ENCODE peak calls at places on chromosomes 2 and 18, in nine cellular contexts. G is activated CD4-positive, alpha-beta T cell treated with anti-CD3 and anti-CD28 coated beads, Interleukin-2, amount 50 U/mL, for 24 hours; A is H54; P is uterus; B is ovary; D is naive thymus-derived CD8-positive, alpha-beta T cell; Y is IMR-90; I is NCI-H1092; Z is stimulated activated CD4-positive, alpha-beta T cell treated with anti-CD3 and anti-CD28 coated beads, Interleukin-4, amount 100 ng/mL, for 24 hours. E is an unnamed sample.

GRCh38 chr2:9968940-9969497 is 17.5 kb downstream of the GRHL1 start:
- DNase-seq in G (no peak), A (no peak), P (no peak), B (no peak), D (no peak), Y (no peak), I (no peak), Z (no peak), E (no peak)

GRCh38 chr2:181586569-181587076 is 70.3 kb downstream of the CERKL start:
- DNase-seq in G (no peak), A (no peak), P (no peak), B (no peak), D (no peak), Y (no peak), I (peak), Z (no peak), E (no peak)

GRCh38 chr2:219561179-219562048 is 9.9 kb downstream of the OBSL1 start:
- DNase-seq in G (no peak), A (no peak), P (no peak), B (peak), D (no peak), Y (no peak), I (no peak), Z (no peak), E (no peak)

GRCh38 chr2:15307526-15307925 is 253.6 kb downstream of the NBAS start:
- DNase-seq in G (no peak), A (no peak), P (no peak), B (no peak), D (no peak), Y (no peak), I (no peak), Z (no peak), E (no peak)

GRCh38 chr2:121128741-121129659 is 156.0 kb downstream of the TFCP2L1 start:
- DNase-seq in G (no peak), A (no peak), P (no peak), B (no peak), D (no peak), Y (no peak), I (no peak), Z (no peak), E (no peak)

GRCh38 chr2:111975053-111975552 is 76.7 kb downstream of the MERTK start:
- DNase-seq in G (no peak), A (peak), P (no peak), B (no peak), D (no peak), Y (peak), I (no peak), Z (no peak), E (peak)

GRCh38 chr2:4962419-4962818 is 729.8 kb upstream of the SOX11 start:
- DNase-seq in G (no peak), A (no peak), P (no peak), B (no peak), D (no peak), Y (no peak), I (no peak), Z (no peak), E (no peak)

GRCh38 chr18:75391275-75392115 is 36.0 kb downstream of the SMIM21 start:
- DNase-seq in G (no peak), A (no peak), P (no peak), B (no peak), D (no peak), Y (no peak), I (no peak), Z (no peak), E (peak)

GRCh38 chr2:201414099-201415023 is 36.9 kb downstream of the TRAK2 start:
- DNase-seq in G (no peak), A (no peak), P (no peak), B (no peak), D (no peak), Y (peak), I (no peak), Z (no peak), E (peak)

GRCh38 chr18:79924814-79925655 is 26.4 kb downstream of the SLC66A2 start:
- DNase-seq in G (no peak), A (no peak), P (peak), B (peak), D (no peak), Y (no peak), I (peak), Z (no peak), E (no peak)

GRCh38 chr2:85053802-85054201 is 79.4 kb upstream of the TCF7L1 start:
- DNase-seq in G (no peak), A (peak), P (no peak), B (no peak), D (no peak), Y (peak), I (no peak), Z (no peak), E (peak)

GRCh38 chr2:172985139-172985874 is 90.3 kb upstream of the MAP3K20 start:
- DNase-seq in G (no peak), A (peak), P (no peak), B (no peak), D (no peak), Y (peak), I (no peak), Z (no peak), E (peak)

GRCh38 chr18:59460060-59460395 is 101.0 kb upstream of the LMAN1 start:
- DNase-seq in G (no peak), A (no peak), P (no peak), B (no peak), D (no peak), Y (peak), I (no peak), Z (no peak), E (no peak)

GRCh38 chr2:25341753-25342371 is at the start of gene DNMT3A:
- DNase-seq in G (peak), A (peak), P (peak), B (peak), D (peak), Y (peak), I (peak), Z (peak), E (peak)

GRCh38 chr18:7367336-7367735 is 136.4 kb downstream of the LRRC30 start:
- DNase-seq in G (no peak), A (no peak), P (no peak), B (no peak), D (no peak), Y (no peak), I (no peak), Z (no peak), E (no peak)

GRCh38 chr2:727071-727470 is 49.9 kb upstream of the TMEM18 start:
- DNase-seq in G (no peak), A (no peak), P (no peak), B (no peak), D (no peak), Y (no peak), I (no peak), Z (no peak), E (no peak)